ENCODE peak calls at places on chromosome 19, in ten cellular contexts. T, K, X, Q, O, B, P, R, J and Z are unnamed samples.

GRCh38 chr19:12801466-12802266 is at the start of the genes PRDX2 and THSD8:
- DNase-seq in R (peak; percentile 90), P (no peak), B (peak; percentile 84), K (peak; percentile 94), T (peak; percentile 83), Q (peak; percentile 87), O (no peak), J (peak; percentile 69), X (no peak), Z (no peak)

GRCh38 chr19:55308281-55308680 is 16.9 kb downstream of the TMEM150B start:
- DNase-seq in O (no peak), J (no peak), B (no peak), R (no peak), P (no peak), K (no peak), X (no peak), Q (no peak), T (no peak), Z (no peak)

GRCh38 chr19:32824136-32824835 is 45.3 kb downstream of the SLC7A9 start:
- DNase-seq in J (no peak), B (no peak), O (no peak), X (no peak), Q (no peak), T (no peak), P (no peak), R (no peak), K (no peak), Z (no peak)

GRCh38 chr19:40799558-40800338 is 757 bp downstream of the EGLN2 start:
- DNase-seq in O (no peak), K (peak; percentile 69), X (no peak), T (peak; percentile 72), B (no peak), J (peak; percentile 57), P (no peak), R (no peak), Q (peak; percentile 68), Z (no peak)

GRCh38 chr19:1067341-1068103 is 555 bp downstream of the ARHGAP45 start:
- DNase-seq in B (no peak), J (no peak), K (no peak), P (no peak), R (no peak), Q (no peak), X (no peak), O (no peak), T (peak; percentile 47), Z (no peak)

GRCh38 chr19:12331211-12331941 is 2.1 kb downstream of the ZNF563 start:
- DNase-seq in T (peak; percentile 85), K (no peak), R (no peak), P (no peak), O (no peak), Q (peak; percentile 87), J (no peak), B (no peak), X (no peak), Z (no peak)

GRCh38 chr19:46784262-46785053 is 3.9 kb downstream of the SLC1A5 start:
- DNase-seq in K (peak; percentile 82), J (peak; percentile 12), P (peak; percentile 71), R (peak; percentile 95), T (peak; percentile 84), X (peak; percentile 95), B (peak; percentile 39), O (peak; percentile 86), Q (peak; percentile 86), Z (no peak)

GRCh38 chr19:33306191-33306590 is 3.9 kb upstream of the CEBPA start:
- DNase-seq in P (no peak), R (no peak), K (no peak), X (no peak), Q (no peak), B (no peak), J (no peak), T (no peak), O (no peak), Z (no peak)

GRCh38 chr19:57803265-57803593 is 11.5 kb downstream of the ZNF552 start:
- DNase-seq in T (no peak), Q (no peak), J (no peak), P (no peak), X (no peak), O (no peak), K (peak; percentile 70), B (no peak), R (no peak), Z (no peak)

GRCh38 chr19:911197-912033 is 1.6 kb downstream of the R3HDM4 start:
- DNase-seq in Q (no peak), P (no peak), R (no peak), K (peak; percentile 81), T (no peak), J (no peak), O (no peak), X (no peak), B (no peak), Z (no peak)

GRCh38 chr19:29467824-29468401 is 57.9 kb upstream of the VSTM2B start:
- DNase-seq in X (peak; percentile 53), P (no peak), J (no peak), B (no peak), O (no peak), Q (peak; percentile 35), K (peak; percentile 69), R (peak; percentile 13), T (no peak), Z (no peak)

DNA sequence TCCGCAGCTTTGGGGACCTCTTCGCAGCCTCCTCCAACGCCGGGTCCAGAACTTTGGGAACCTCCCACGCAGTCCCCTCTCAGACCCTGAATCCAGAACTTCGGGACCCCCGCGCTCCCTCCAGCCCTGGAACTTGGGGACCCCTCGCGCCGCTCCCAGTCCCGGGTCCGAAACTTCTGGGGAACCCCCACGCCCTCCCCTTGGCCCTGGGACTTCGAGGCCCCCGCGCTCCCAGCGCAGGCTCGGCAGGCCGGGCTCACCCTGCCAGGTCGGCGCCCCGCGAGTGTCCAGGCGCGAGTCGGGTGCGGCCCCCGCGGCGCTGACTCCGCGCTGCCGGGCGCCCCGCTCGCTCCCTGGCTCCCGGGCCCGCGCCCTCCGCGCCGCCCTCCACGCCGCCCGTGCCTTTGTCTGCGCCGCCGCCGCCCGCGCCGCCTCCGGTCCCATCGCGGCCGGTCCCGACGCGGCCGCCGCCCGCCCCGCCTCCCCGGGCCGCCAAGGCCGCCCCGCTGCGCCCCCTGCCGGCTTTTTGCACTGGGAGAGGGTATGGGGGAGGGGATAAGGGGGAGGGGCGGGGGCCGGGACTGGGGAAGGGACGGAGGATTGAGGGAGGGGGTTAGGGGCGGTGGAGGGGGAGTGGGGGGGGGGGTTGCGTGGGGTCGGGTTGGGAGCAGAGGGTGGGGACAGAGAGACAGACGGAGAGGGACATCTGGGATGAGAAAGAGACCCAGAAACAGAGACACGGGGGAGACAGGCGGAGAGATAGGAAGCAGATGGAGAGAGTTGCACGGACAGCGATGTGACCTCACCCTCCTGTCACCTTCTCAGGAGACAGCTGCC is at the start of gene HOMER3:
- DNase-seq in R (peak; percentile 76), O (no peak), T (peak; percentile 94), X (no peak), J (peak; percentile 92), P (no peak), K (peak; percentile 80), Q (peak; percentile 94), B (peak; percentile 83), Z (no peak)
- TF ChIP-seq CTCF in R (no peak), O (peak; percentile 28), T (peak; percentile 26), X (no peak), J (no peak), P (peak; percentile 47), K (peak; percentile 58), Q (peak; percentile 46), B (no peak), Z (peak; percentile 26)

GRCh38 chr19:48676487-48676886 is 3.7 kb upstream of the NTN5 start:
- DNase-seq in O (no peak), X (no peak), J (no peak), P (no peak), R (no peak), Q (no peak), T (no peak), K (no peak), B (no peak), Z (no peak)

GRCh38 chr19:48674921-48675824 is 2.4 kb upstream of the NTN5 start:
- DNase-seq in Q (peak; percentile 95), R (peak; percentile 93), O (no peak), B (no peak), J (peak; percentile 80), X (peak; percentile 93), T (peak; percentile 95), K (peak; percentile 97), P (peak; percentile 12), Z (no peak)

GRCh38 chr19:48674216-48674809 is 1.5 kb upstream of the NTN5 start:
- DNase-seq in B (no peak), P (no peak), X (no peak), R (no peak), T (peak; percentile 37), K (peak; percentile 45), Q (peak; percentile 34), O (no peak), J (no peak), Z (no peak)

GRCh38 chr19:48678201-48678600 is 5.4 kb upstream of the NTN5 start:
- DNase-seq in Q (no peak), P (no peak), O (no peak), K (no peak), R (no peak), X (no peak), J (no peak), B (no peak), T (peak; percentile 17), Z (no peak)

GRCh38 chr19:48676887-48677286 is 4.1 kb upstream of the NTN5 start:
- DNase-seq in J (no peak), X (no peak), T (no peak), K (no peak), B (no peak), Q (no peak), O (no peak), R (no peak), P (no peak), Z (no peak)
- TF ChIP-seq CTCF in J (no peak), X (no peak), T (no peak), K (no peak), B (no peak), Q (no peak), O (no peak), R (no peak), P (no peak), Z (no peak)

DNA sequence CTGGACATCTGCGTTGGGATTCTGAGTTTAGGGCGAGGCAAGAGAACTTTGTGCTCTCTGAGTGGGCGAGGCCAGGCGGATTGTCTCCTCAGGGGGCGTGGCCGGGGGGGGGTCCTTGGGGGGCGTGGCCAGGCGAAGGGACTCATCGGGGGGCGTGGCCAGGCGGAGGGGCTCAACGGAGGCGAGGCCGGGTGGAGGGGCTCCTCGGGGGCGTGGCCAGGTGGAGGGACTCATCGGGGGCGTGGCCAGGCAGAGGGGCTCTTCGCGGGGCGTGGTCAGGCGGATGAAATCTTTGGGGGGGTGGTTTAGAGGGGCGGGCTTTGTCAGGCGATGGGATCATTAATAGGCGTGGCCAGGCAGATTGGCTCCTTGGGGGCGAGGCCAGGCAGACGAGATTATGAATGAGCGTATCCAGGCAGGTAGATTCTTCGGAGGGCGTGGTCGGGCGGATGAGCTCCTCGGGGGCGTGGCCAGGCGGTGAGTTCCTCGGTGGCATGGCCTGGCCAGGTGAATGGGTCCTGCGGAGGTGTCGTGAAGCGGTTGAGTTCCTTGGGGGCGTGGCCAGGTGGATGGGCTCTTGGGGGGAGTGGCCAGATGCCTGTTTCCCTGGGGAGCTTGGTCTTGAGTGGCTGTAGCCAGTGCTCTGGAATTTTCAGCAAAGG is 10.3 kb upstream of the CACNG7 start:
- DNase-seq in R (peak; percentile 78), Q (no peak), P (no peak), X (no peak), O (no peak), J (no peak), K (peak; percentile 100), B (no peak), T (no peak), Z (no peak)
- TF ChIP-seq CTCF in R (no peak), Q (no peak), P (no peak), X (no peak), O (no peak), J (no peak), K (no peak), B (no peak), T (no peak), Z (no peak)

GRCh38 chr19:3805859-3806258 is 19.7 kb upstream of the MATK start:
- DNase-seq in P (no peak), Q (no peak), X (no peak), R (no peak), K (no peak), J (no peak), O (no peak), B (no peak), T (no peak), Z (no peak)
- TF ChIP-seq CTCF in P (no peak), Q (no peak), X (no peak), R (no peak), K (no peak), J (no peak), O (no peak), B (no peak), T (no peak), Z (no peak)